ENCODE peak calls at places on chromosomes 16 and 17, in four cellular contexts. One of them, this sample, is unnamed.

GRCh38 chr16:84864266-84864955 is 44.6 kb downstream of the CRISPLD2 start:
- DNase-seq in SK-N-SH: no peak
- DNase-seq in stimulated activated naive B cell treated with anti-CD40 and anti-IgM and Interleukin-4, amounts not matched to agents 10 μg/mL and 1 μg/mL and 100 μg/mL, for 72 hours: no peak
- DNase-seq in activated T-helper 1 cell treated with anti-CD3 and anti-CD28 coated beads, Interleukin-2, amount 50 U/mL, for 16 hours: no peak
- DNase-seq in this sample: peak; percentile 16

GRCh38 chr17:81553018-81553615 is 964 bp upstream of the FAAP100 start:
- DNase-seq in SK-N-SH: peak; percentile 90
- DNase-seq in stimulated activated naive B cell treated with anti-CD40 and anti-IgM and Interleukin-4, amounts not matched to agents 10 μg/mL and 1 μg/mL and 100 μg/mL, for 72 hours: peak; percentile 74
- DNase-seq in activated T-helper 1 cell treated with anti-CD3 and anti-CD28 coated beads, Interleukin-2, amount 50 U/mL, for 16 hours: peak; percentile 59
- DNase-seq in this sample: peak; percentile 83

GRCh38 chr16:4261557-4262172 is 11.2 kb downstream of the TFAP4 start:
- DNase-seq in SK-N-SH: peak; percentile 78
- DNase-seq in stimulated activated naive B cell treated with anti-CD40 and anti-IgM and Interleukin-4, amounts not matched to agents 10 μg/mL and 1 μg/mL and 100 μg/mL, for 72 hours: no peak
- DNase-seq in activated T-helper 1 cell treated with anti-CD3 and anti-CD28 coated beads, Interleukin-2, amount 50 U/mL, for 16 hours: no peak
- DNase-seq in this sample: peak; percentile 75

GRCh38 chr16:50613281-50613991 is 65.2 kb downstream of the NKD1 start:
- DNase-seq in SK-N-SH: no peak
- DNase-seq in stimulated activated naive B cell treated with anti-CD40 and anti-IgM and Interleukin-4, amounts not matched to agents 10 μg/mL and 1 μg/mL and 100 μg/mL, for 72 hours: no peak
- DNase-seq in activated T-helper 1 cell treated with anti-CD3 and anti-CD28 coated beads, Interleukin-2, amount 50 U/mL, for 16 hours: no peak
- DNase-seq in this sample: no peak

GRCh38 chr16:50360033-50360778 is 8.6 kb downstream of the BRD7 start:
- DNase-seq in SK-N-SH: no peak
- DNase-seq in stimulated activated naive B cell treated with anti-CD40 and anti-IgM and Interleukin-4, amounts not matched to agents 10 μg/mL and 1 μg/mL and 100 μg/mL, for 72 hours: no peak
- DNase-seq in activated T-helper 1 cell treated with anti-CD3 and anti-CD28 coated beads, Interleukin-2, amount 50 U/mL, for 16 hours: no peak
- DNase-seq in this sample: no peak

GRCh38 chr17:2700491-2701141 is 10.9 kb downstream of the CLUH start:
- DNase-seq in SK-N-SH: peak; percentile 24
- DNase-seq in stimulated activated naive B cell treated with anti-CD40 and anti-IgM and Interleukin-4, amounts not matched to agents 10 μg/mL and 1 μg/mL and 100 μg/mL, for 72 hours: no peak
- DNase-seq in activated T-helper 1 cell treated with anti-CD3 and anti-CD28 coated beads, Interleukin-2, amount 50 U/mL, for 16 hours: no peak
- DNase-seq in this sample: peak; percentile 13

GRCh38 chr17:28468781-28469180 is 4.7 kb upstream of the SLC13A2 start:
- DNase-seq in SK-N-SH: no peak
- DNase-seq in stimulated activated naive B cell treated with anti-CD40 and anti-IgM and Interleukin-4, amounts not matched to agents 10 μg/mL and 1 μg/mL and 100 μg/mL, for 72 hours: no peak
- DNase-seq in activated T-helper 1 cell treated with anti-CD3 and anti-CD28 coated beads, Interleukin-2, amount 50 U/mL, for 16 hours: no peak
- DNase-seq in this sample: no peak

GRCh38 chr17:8628609-8629169 is 1.8 kb downstream of the MYH10 start:
- DNase-seq in SK-N-SH: peak; percentile 43
- DNase-seq in stimulated activated naive B cell treated with anti-CD40 and anti-IgM and Interleukin-4, amounts not matched to agents 10 μg/mL and 1 μg/mL and 100 μg/mL, for 72 hours: no peak
- DNase-seq in activated T-helper 1 cell treated with anti-CD3 and anti-CD28 coated beads, Interleukin-2, amount 50 U/mL, for 16 hours: no peak
- DNase-seq in this sample: no peak

GRCh38 chr16:27823438-27823820 is 240.1 kb downstream of the GSG1L start:
- DNase-seq in SK-N-SH: no peak
- DNase-seq in stimulated activated naive B cell treated with anti-CD40 and anti-IgM and Interleukin-4, amounts not matched to agents 10 μg/mL and 1 μg/mL and 100 μg/mL, for 72 hours: no peak
- DNase-seq in activated T-helper 1 cell treated with anti-CD3 and anti-CD28 coated beads, Interleukin-2, amount 50 U/mL, for 16 hours: no peak
- DNase-seq in this sample: no peak

GRCh38 chr16:4029816-4030215 is 86.4 kb downstream of the ADCY9 start:
- DNase-seq in SK-N-SH: no peak
- DNase-seq in stimulated activated naive B cell treated with anti-CD40 and anti-IgM and Interleukin-4, amounts not matched to agents 10 μg/mL and 1 μg/mL and 100 μg/mL, for 72 hours: no peak
- DNase-seq in activated T-helper 1 cell treated with anti-CD3 and anti-CD28 coated beads, Interleukin-2, amount 50 U/mL, for 16 hours: no peak
- DNase-seq in this sample: no peak

GRCh38 chr16:63241476-63241875 is 1205.2 kb upstream of the CDH8 start:
- DNase-seq in SK-N-SH: no peak
- DNase-seq in stimulated activated naive B cell treated with anti-CD40 and anti-IgM and Interleukin-4, amounts not matched to agents 10 μg/mL and 1 μg/mL and 100 μg/mL, for 72 hours: no peak
- DNase-seq in activated T-helper 1 cell treated with anti-CD3 and anti-CD28 coated beads, Interleukin-2, amount 50 U/mL, for 16 hours: no peak
- DNase-seq in this sample: no peak

GRCh38 chr17:45857977-45858708 is 13.5 kb downstream of the SPPL2C start:
- DNase-seq in SK-N-SH: no peak
- DNase-seq in stimulated activated naive B cell treated with anti-CD40 and anti-IgM and Interleukin-4, amounts not matched to agents 10 μg/mL and 1 μg/mL and 100 μg/mL, for 72 hours: no peak
- DNase-seq in activated T-helper 1 cell treated with anti-CD3 and anti-CD28 coated beads, Interleukin-2, amount 50 U/mL, for 16 hours: no peak
- DNase-seq in this sample: no peak

GRCh38 chr16:86570542-86571196 is 4.0 kb downstream of the FOXC2 start:
- DNase-seq in SK-N-SH: no peak
- DNase-seq in stimulated activated naive B cell treated with anti-CD40 and anti-IgM and Interleukin-4, amounts not matched to agents 10 μg/mL and 1 μg/mL and 100 μg/mL, for 72 hours: no peak
- DNase-seq in activated T-helper 1 cell treated with anti-CD3 and anti-CD28 coated beads, Interleukin-2, amount 50 U/mL, for 16 hours: no peak
- DNase-seq in this sample: no peak

GRCh38 chr16:14678748-14679497 is 15.2 kb downstream of the PLA2G10 start:
- DNase-seq in SK-N-SH: no peak
- DNase-seq in stimulated activated naive B cell treated with anti-CD40 and anti-IgM and Interleukin-4, amounts not matched to agents 10 μg/mL and 1 μg/mL and 100 μg/mL, for 72 hours: no peak
- DNase-seq in activated T-helper 1 cell treated with anti-CD3 and anti-CD28 coated beads, Interleukin-2, amount 50 U/mL, for 16 hours: no peak
- DNase-seq in this sample: no peak

GRCh38 chr17:32486701-32487459 is at the start of gene CDK5R1:
- DNase-seq in SK-N-SH: peak; percentile 87
- DNase-seq in stimulated activated naive B cell treated with anti-CD40 and anti-IgM and Interleukin-4, amounts not matched to agents 10 μg/mL and 1 μg/mL and 100 μg/mL, for 72 hours: peak; percentile 47
- DNase-seq in activated T-helper 1 cell treated with anti-CD3 and anti-CD28 coated beads, Interleukin-2, amount 50 U/mL, for 16 hours: peak; percentile 55
- DNase-seq in this sample: peak; percentile 72

GRCh38 chr17:64056269-64057005 is 36.0 kb upstream of the ICAM2 start:
- DNase-seq in SK-N-SH: no peak
- DNase-seq in stimulated activated naive B cell treated with anti-CD40 and anti-IgM and Interleukin-4, amounts not matched to agents 10 μg/mL and 1 μg/mL and 100 μg/mL, for 72 hours: peak; percentile 51
- DNase-seq in activated T-helper 1 cell treated with anti-CD3 and anti-CD28 coated beads, Interleukin-2, amount 50 U/mL, for 16 hours: no peak
- DNase-seq in this sample: no peak

GRCh38 chr17:42142371-42142896 is 12.4 kb downstream of the RAB5C start:
- DNase-seq in SK-N-SH: no peak
- DNase-seq in stimulated activated naive B cell treated with anti-CD40 and anti-IgM and Interleukin-4, amounts not matched to agents 10 μg/mL and 1 μg/mL and 100 μg/mL, for 72 hours: no peak
- DNase-seq in activated T-helper 1 cell treated with anti-CD3 and anti-CD28 coated beads, Interleukin-2, amount 50 U/mL, for 16 hours: no peak
- DNase-seq in this sample: no peak

GRCh38 chr16:85449885-85450245 is 163.3 kb upstream of the GSE1 start:
- DNase-seq in SK-N-SH: no peak
- DNase-seq in stimulated activated naive B cell treated with anti-CD40 and anti-IgM and Interleukin-4, amounts not matched to agents 10 μg/mL and 1 μg/mL and 100 μg/mL, for 72 hours: no peak
- DNase-seq in activated T-helper 1 cell treated with anti-CD3 and anti-CD28 coated beads, Interleukin-2, amount 50 U/mL, for 16 hours: no peak
- DNase-seq in this sample: no peak

GRCh38 chr17:6422654-6423241 is 12.2 kb downstream of the AIPL1 start:
- DNase-seq in SK-N-SH: no peak
- DNase-seq in stimulated activated naive B cell treated with anti-CD40 and anti-IgM and Interleukin-4, amounts not matched to agents 10 μg/mL and 1 μg/mL and 100 μg/mL, for 72 hours: no peak
- DNase-seq in activated T-helper 1 cell treated with anti-CD3 and anti-CD28 coated beads, Interleukin-2, amount 50 U/mL, for 16 hours: no peak
- DNase-seq in this sample: no peak

GRCh38 chr17:81681672-81682071 is 1.9 kb downstream of the ARL16 start:
- DNase-seq in SK-N-SH: no peak
- DNase-seq in stimulated activated naive B cell treated with anti-CD40 and anti-IgM and Interleukin-4, amounts not matched to agents 10 μg/mL and 1 μg/mL and 100 μg/mL, for 72 hours: no peak
- DNase-seq in activated T-helper 1 cell treated with anti-CD3 and anti-CD28 coated beads, Interleukin-2, amount 50 U/mL, for 16 hours: no peak
- DNase-seq in this sample: no peak

GRCh38 chr17:57532966-57533365 is 212.1 kb downstream of the CCDC182 start:
- DNase-seq in SK-N-SH: no peak
- DNase-seq in stimulated activated naive B cell treated with anti-CD40 and anti-IgM and Interleukin-4, amounts not matched to agents 10 μg/mL and 1 μg/mL and 100 μg/mL, for 72 hours: no peak
- DNase-seq in activated T-helper 1 cell treated with anti-CD3 and anti-CD28 coated beads, Interleukin-2, amount 50 U/mL, for 16 hours: no peak
- DNase-seq in this sample: no peak

GRCh38 chr17:31663576-31663975 is 195.5 kb downstream of the COPRS start:
- DNase-seq in SK-N-SH: no peak
- DNase-seq in stimulated activated naive B cell treated with anti-CD40 and anti-IgM and Interleukin-4, amounts not matched to agents 10 μg/mL and 1 μg/mL and 100 μg/mL, for 72 hours: no peak
- DNase-seq in activated T-helper 1 cell treated with anti-CD3 and anti-CD28 coated beads, Interleukin-2, amount 50 U/mL, for 16 hours: no peak
- DNase-seq in this sample: no peak

GRCh38 chr16:81517630-81518438 is 73.2 kb downstream of the CMIP start:
- DNase-seq in SK-N-SH: no peak
- DNase-seq in stimulated activated naive B cell treated with anti-CD40 and anti-IgM and Interleukin-4, amounts not matched to agents 10 μg/mL and 1 μg/mL and 100 μg/mL, for 72 hours: no peak
- DNase-seq in activated T-helper 1 cell treated with anti-CD3 and anti-CD28 coated beads, Interleukin-2, amount 50 U/mL, for 16 hours: no peak
- DNase-seq in this sample: peak; percentile 75

GRCh38 chr17:5399767-5400166 is 19.7 kb downstream of the NUP88 start:
- DNase-seq in SK-N-SH: no peak
- DNase-seq in stimulated activated naive B cell treated with anti-CD40 and anti-IgM and Interleukin-4, amounts not matched to agents 10 μg/mL and 1 μg/mL and 100 μg/mL, for 72 hours: no peak
- DNase-seq in activated T-helper 1 cell treated with anti-CD3 and anti-CD28 coated beads, Interleukin-2, amount 50 U/mL, for 16 hours: no peak
- DNase-seq in this sample: no peak

GRCh38 chr17:50661795-50662391 is 27.2 kb downstream of the ABCC3 start:
- DNase-seq in SK-N-SH: peak; percentile 73
- DNase-seq in stimulated activated naive B cell treated with anti-CD40 and anti-IgM and Interleukin-4, amounts not matched to agents 10 μg/mL and 1 μg/mL and 100 μg/mL, for 72 hours: no peak
- DNase-seq in activated T-helper 1 cell treated with anti-CD3 and anti-CD28 coated beads, Interleukin-2, amount 50 U/mL, for 16 hours: no peak
- DNase-seq in this sample: peak; percentile 93

GRCh38 chr17:17506893-17507464 is 10.8 kb upstream of the RASD1 start:
- DNase-seq in SK-N-SH: peak; percentile 48
- DNase-seq in stimulated activated naive B cell treated with anti-CD40 and anti-IgM and Interleukin-4, amounts not matched to agents 10 μg/mL and 1 μg/mL and 100 μg/mL, for 72 hours: no peak
- DNase-seq in activated T-helper 1 cell treated with anti-CD3 and anti-CD28 coated beads, Interleukin-2, amount 50 U/mL, for 16 hours: no peak
- DNase-seq in this sample: no peak

GRCh38 chr17:15648384-15648783 is 28.9 kb upstream of the FBXW10B start:
- DNase-seq in SK-N-SH: no peak
- DNase-seq in stimulated activated naive B cell treated with anti-CD40 and anti-IgM and Interleukin-4, amounts not matched to agents 10 μg/mL and 1 μg/mL and 100 μg/mL, for 72 hours: no peak
- DNase-seq in activated T-helper 1 cell treated with anti-CD3 and anti-CD28 coated beads, Interleukin-2, amount 50 U/mL, for 16 hours: no peak
- DNase-seq in this sample: no peak

GRCh38 chr17:50533720-50534148 is 1.2 kb downstream of the EPN3 start:
- DNase-seq in SK-N-SH: peak; percentile 90
- DNase-seq in stimulated activated naive B cell treated with anti-CD40 and anti-IgM and Interleukin-4, amounts not matched to agents 10 μg/mL and 1 μg/mL and 100 μg/mL, for 72 hours: no peak
- DNase-seq in activated T-helper 1 cell treated with anti-CD3 and anti-CD28 coated beads, Interleukin-2, amount 50 U/mL, for 16 hours: no peak
- DNase-seq in this sample: no peak